ENCODE peak calls at places on chromosome 1, in six cellular contexts. D is sigmoid colon, Y is uterus, V is Peyer's patch, W is upper lobe of left lung, G is prostate gland. I is an unnamed sample.

GRCh38 chr1:181174860-181175259 is 86.4 kb downstream of the IER5 start:
- DNase-seq in W (no peak), Y (no peak), D (no peak), V (no peak), G (no peak), I (no peak)

GRCh38 chr1:91929246-91929645 is 20.0 kb upstream of the BRDT start:
- DNase-seq in V (no peak), W (peak; percentile 47), G (no peak), D (no peak), Y (no peak), I (no peak)

GRCh38 chr1:152392909-152393308 is 21.2 kb downstream of the CRNN start:
- DNase-seq in V (no peak), D (no peak), Y (no peak), W (no peak), G (no peak), I (no peak)

GRCh38 chr1:19436716-19437476 is 48.4 kb downstream of the CAPZB start:
- DNase-seq in G (peak; percentile 94), V (peak; percentile 79), D (peak; percentile 93), Y (peak; percentile 84), W (peak; percentile 74), I (peak; percentile 80)

GRCh38 chr1:16717174-16718108 is 22.9 kb upstream of the RNU1-4 start:
- DNase-seq in G (no peak), D (peak; percentile 69), V (peak; percentile 57), W (no peak), Y (no peak), I (peak; percentile 56)

GRCh38 chr1:51616490-51616889 is 402 bp upstream of the OSBPL9 start:
- DNase-seq in W (no peak), Y (no peak), D (no peak), V (no peak), G (no peak), I (no peak)

GRCh38 chr1:19734056-19734455 is 65.7 kb downstream of the TMCO4 start:
- DNase-seq in V (no peak), D (no peak), Y (no peak), W (no peak), G (no peak), I (no peak)

GRCh38 chr1:157966034-157966671 is 27.3 kb upstream of the KIRREL1 start:
- DNase-seq in G (no peak), V (peak; percentile 71), D (peak; percentile 74), W (no peak), Y (peak; percentile 71), I (peak; percentile 66)

GRCh38 chr1:113396585-113396984 is 6.3 kb downstream of the MAGI3 start:
- DNase-seq in G (no peak), D (no peak), Y (no peak), V (no peak), W (no peak), I (no peak)

GRCh38 chr1:245142171-245142798 is 12.5 kb upstream of the KIF26B start:
- DNase-seq in D (no peak), W (no peak), G (no peak), Y (no peak), V (no peak), I (no peak)

GRCh38 chr1:83999316-83999819 is 436 bp upstream of the TTLL7 start:
- DNase-seq in Y (peak; percentile 70), G (peak; percentile 77), W (peak; percentile 71), D (peak; percentile 81), V (no peak), I (no peak)
- TF ChIP-seq POLR2A in Y (peak; percentile 29), G (no peak), W (peak; percentile 24), D (peak; percentile 8), V (no peak), I (no peak)

GRCh38 chr1:166089804-166090203 is 77.0 kb downstream of the FAM78B start:
- DNase-seq in D (no peak), G (no peak), V (no peak), Y (no peak), W (no peak), I (no peak)
- TF ChIP-seq CTCF in D (no peak), G (no peak), V (no peak), Y (no peak), W (no peak), I (no peak)

GRCh38 chr1:186983327-186983726 is 154.6 kb downstream of the PLA2G4A start:
- DNase-seq in G (no peak), W (peak; percentile 30), Y (peak; percentile 30), D (peak; percentile 89), V (no peak), I (no peak)

GRCh38 chr1:186987065-186987464 is 158.3 kb downstream of the PLA2G4A start:
- DNase-seq in V (no peak), D (no peak), Y (no peak), G (no peak), W (no peak), I (no peak)

GRCh38 chr1:186987769-186988168 is 159.0 kb downstream of the PLA2G4A start:
- DNase-seq in G (no peak), W (no peak), D (no peak), V (no peak), Y (no peak), I (no peak)

GRCh38 chr1:186984959-186985358 is 156.2 kb downstream of the PLA2G4A start:
- DNase-seq in W (no peak), V (no peak), G (no peak), D (no peak), Y (no peak), I (no peak)

DNA sequence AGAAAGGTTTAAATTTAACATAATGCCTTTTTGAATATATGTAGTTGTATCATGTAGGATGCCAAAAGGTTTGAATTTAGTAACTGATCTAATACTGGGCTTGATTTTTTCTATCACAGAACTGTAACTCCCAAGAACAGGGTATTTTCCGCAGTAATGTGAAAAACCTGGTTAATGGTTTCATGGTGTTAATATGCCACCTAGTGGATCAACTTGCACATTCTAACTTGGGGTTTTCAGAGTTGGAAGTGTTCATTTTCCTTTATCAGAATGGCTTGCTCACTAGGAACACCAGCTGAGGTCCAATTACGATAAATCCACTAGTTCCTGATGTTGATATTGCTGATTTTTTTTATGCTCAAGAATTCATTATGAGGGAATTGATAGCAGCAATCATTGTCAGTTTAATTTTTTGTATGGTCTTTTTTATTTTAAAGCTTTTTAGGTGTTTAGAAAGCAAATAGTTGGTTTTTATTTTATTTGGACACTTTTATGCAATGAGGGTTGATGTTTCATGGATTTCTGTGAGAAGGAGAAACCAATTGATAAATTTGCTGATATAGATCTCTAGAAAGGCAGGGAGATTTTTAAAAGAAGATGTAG is 157.2 kb downstream of the PLA2G4A start:
- DNase-seq in D (no peak), V (no peak), W (no peak), Y (no peak), G (peak; percentile 16), I (no peak)
- TF ChIP-seq POLR2A in D (no peak), V (no peak), W (no peak), Y (no peak), G (no peak), I (no peak)

DNA sequence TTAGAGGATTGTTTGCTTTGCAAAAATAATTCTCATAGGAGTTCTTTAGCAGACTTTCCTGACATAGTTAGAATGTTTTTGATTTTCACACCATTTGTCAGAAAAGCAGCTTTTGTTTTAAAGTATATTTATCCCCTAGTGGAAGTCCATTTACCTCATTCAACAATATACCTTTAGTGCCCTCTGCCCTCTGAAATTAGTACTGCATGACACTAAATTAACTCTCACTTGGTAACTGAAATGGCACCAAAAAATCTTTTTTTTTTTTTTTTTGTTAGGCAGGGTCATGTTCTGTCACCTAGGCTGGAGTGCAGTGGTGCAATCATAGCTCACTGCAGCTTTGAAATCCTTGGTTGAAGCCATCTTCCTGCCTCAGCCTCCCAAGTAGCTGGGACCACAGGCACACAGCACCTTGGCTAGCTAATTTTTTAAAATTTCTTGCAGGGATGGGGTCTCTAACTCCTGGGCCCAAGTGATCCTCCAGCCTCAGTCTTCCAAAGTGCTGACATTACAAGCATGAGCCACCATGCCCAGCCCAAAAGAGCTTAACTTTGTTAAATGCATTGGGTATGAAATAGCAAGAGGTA is 13.6 kb downstream of the LRRC42 start:
- DNase-seq in Y (no peak), W (no peak), V (no peak), G (no peak), D (no peak), I (no peak)
- TF ChIP-seq CTCF in Y (peak; percentile 46), W (peak; percentile 41), V (peak; percentile 68), G (peak; percentile 12), D (peak; percentile 15), I (peak; percentile 65)

GRCh38 chr1:15442119-15442518 is 3.9 kb downstream of the CTRC start:
- DNase-seq in Y (no peak), W (no peak), D (no peak), V (no peak), G (no peak), I (no peak)

GRCh38 chr1:15439325-15439724 is 1.1 kb downstream of the CTRC start:
- DNase-seq in D (no peak), V (no peak), Y (no peak), G (no peak), W (no peak), I (no peak)

GRCh38 chr1:15442759-15443158 is 4.5 kb downstream of the CTRC start:
- DNase-seq in Y (no peak), G (no peak), D (no peak), V (no peak), W (no peak), I (no peak)

GRCh38 chr1:15441247-15441646 is 3.0 kb downstream of the CTRC start:
- DNase-seq in Y (no peak), D (no peak), V (no peak), G (no peak), W (no peak), I (no peak)

DNA sequence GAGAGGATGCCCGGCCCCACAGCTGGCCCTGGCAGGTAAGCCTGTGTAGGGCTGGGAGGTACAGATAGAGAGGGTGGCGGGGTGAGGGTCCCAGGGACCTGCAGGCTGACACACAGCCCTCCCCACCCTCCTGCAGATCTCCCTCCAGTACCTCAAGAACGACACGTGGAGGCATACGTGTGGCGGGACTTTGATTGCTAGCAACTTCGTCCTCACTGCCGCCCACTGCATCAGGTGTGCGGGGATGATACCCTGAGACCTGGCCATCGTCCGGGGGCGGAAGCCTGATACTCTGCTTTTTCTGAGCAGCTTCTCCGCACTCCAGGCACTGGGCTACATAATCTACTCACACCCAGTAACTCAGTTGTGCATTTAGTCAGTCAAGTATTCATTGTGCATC is 2.1 kb downstream of the CTRC start:
- DNase-seq in Y (no peak), V (no peak), G (no peak), W (no peak), D (no peak), I (no peak)
- TF ChIP-seq POLR2A in Y (no peak), V (no peak), G (no peak), W (no peak), D (no peak), I (no peak)